ENCODE peak calls at places on chromosomes 11 and 22, in nine cellular contexts. One of them, this sample, is unnamed.

GRCh38 chr11:100827934-100828661 is 141.0 kb downstream of the ARHGAP42 start:
- DNase-seq in kidney: no peak
- DNase-seq in caudate nucleus: no peak
- DNase-seq in nephron progenitor cell: peak
- DNase-seq in HEK293T: peak
- DNase-seq in NCI-H345: peak
- DNase-seq in CD4-positive, CD25-positive, alpha-beta regulatory T cell: no peak
- DNase-seq in lung microvascular endothelial cell: peak
- DNase-seq in skeletal muscle cell: peak
- DNase-seq in this sample: no peak

GRCh38 chr11:116777056-116777455 is 4.3 kb upstream of the BUD13 start:
- DNase-seq in caudate nucleus: no peak
- DNase-seq in nephron progenitor cell: no peak
- DNase-seq in NCI-H345: no peak
- DNase-seq in CD4-positive, CD25-positive, alpha-beta regulatory T cell: no peak
- DNase-seq in lung microvascular endothelial cell: no peak
- DNase-seq in skeletal muscle cell: no peak
- DNase-seq in kidney: no peak
- DNase-seq in HEK293T: no peak
- DNase-seq in this sample: no peak

GRCh38 chr11:31810779-31811647 is at the start of gene PAX6:
- DNase-seq in kidney: peak
- DNase-seq in nephron progenitor cell: peak
- DNase-seq in CD4-positive, CD25-positive, alpha-beta regulatory T cell: peak
- DNase-seq in caudate nucleus: peak
- DNase-seq in NCI-H345: peak
- DNase-seq in HEK293T: peak
- DNase-seq in lung microvascular endothelial cell: peak
- DNase-seq in skeletal muscle cell: no peak
- DNase-seq in this sample: no peak

GRCh38 chr11:100677796-100678195 is 9.3 kb upstream of the ARHGAP42 start:
- DNase-seq in CD4-positive, CD25-positive, alpha-beta regulatory T cell: no peak
- DNase-seq in lung microvascular endothelial cell: no peak
- DNase-seq in skeletal muscle cell: no peak
- DNase-seq in NCI-H345: no peak
- DNase-seq in nephron progenitor cell: no peak
- DNase-seq in HEK293T: no peak
- DNase-seq in kidney: no peak
- DNase-seq in caudate nucleus: no peak
- DNase-seq in this sample: no peak

GRCh38 chr11:120061761-120062560 is 76.0 kb downstream of the TRIM29 start:
- DNase-seq in nephron progenitor cell: peak
- DNase-seq in HEK293T: no peak
- DNase-seq in skeletal muscle cell: no peak
- DNase-seq in NCI-H345: no peak
- DNase-seq in CD4-positive, CD25-positive, alpha-beta regulatory T cell: no peak
- DNase-seq in lung microvascular endothelial cell: no peak
- DNase-seq in caudate nucleus: no peak
- DNase-seq in kidney: no peak
- DNase-seq in this sample: no peak

GRCh38 chr11:64558065-64558745 is 32.8 kb upstream of the SLC22A12 start:
- DNase-seq in CD4-positive, CD25-positive, alpha-beta regulatory T cell: no peak
- DNase-seq in NCI-H345: no peak
- DNase-seq in nephron progenitor cell: no peak
- DNase-seq in HEK293T: no peak
- DNase-seq in skeletal muscle cell: no peak
- DNase-seq in kidney: peak
- DNase-seq in caudate nucleus: no peak
- DNase-seq in lung microvascular endothelial cell: no peak
- DNase-seq in this sample: no peak

GRCh38 chr11:131041331-131042040 is 125.2 kb upstream of the SNX19 start:
- DNase-seq in NCI-H345: no peak
- DNase-seq in CD4-positive, CD25-positive, alpha-beta regulatory T cell: no peak
- DNase-seq in skeletal muscle cell: no peak
- DNase-seq in HEK293T: no peak
- DNase-seq in lung microvascular endothelial cell: no peak
- DNase-seq in caudate nucleus: no peak
- DNase-seq in kidney: no peak
- DNase-seq in nephron progenitor cell: no peak
- DNase-seq in this sample: no peak

GRCh38 chr11:45859661-45860140 is 12.4 kb downstream of the CRY2 start:
- DNase-seq in nephron progenitor cell: peak
- DNase-seq in HEK293T: no peak
- DNase-seq in skeletal muscle cell: peak
- DNase-seq in lung microvascular endothelial cell: peak
- DNase-seq in caudate nucleus: peak
- DNase-seq in NCI-H345: no peak
- DNase-seq in CD4-positive, CD25-positive, alpha-beta regulatory T cell: no peak
- DNase-seq in kidney: peak
- DNase-seq in this sample: peak

GRCh38 chr11:13277719-13278619 is at the start of gene BMAL1:
- DNase-seq in HEK293T: no peak
- DNase-seq in nephron progenitor cell: no peak
- DNase-seq in caudate nucleus: peak
- DNase-seq in lung microvascular endothelial cell: no peak
- DNase-seq in kidney: peak
- DNase-seq in NCI-H345: no peak
- DNase-seq in skeletal muscle cell: no peak
- DNase-seq in CD4-positive, CD25-positive, alpha-beta regulatory T cell: peak
- DNase-seq in this sample: peak

GRCh38 chr22:23213581-23214341 is 33.5 kb downstream of the BCR start:
- DNase-seq in HEK293T: no peak
- DNase-seq in CD4-positive, CD25-positive, alpha-beta regulatory T cell: no peak
- DNase-seq in NCI-H345: no peak
- DNase-seq in caudate nucleus: no peak
- DNase-seq in nephron progenitor cell: no peak
- DNase-seq in kidney: no peak
- DNase-seq in lung microvascular endothelial cell: peak
- DNase-seq in skeletal muscle cell: no peak
- DNase-seq in this sample: no peak

GRCh38 chr11:24637520-24637919 is 140.7 kb downstream of the LUZP2 start:
- DNase-seq in lung microvascular endothelial cell: no peak
- DNase-seq in skeletal muscle cell: no peak
- DNase-seq in NCI-H345: no peak
- DNase-seq in caudate nucleus: no peak
- DNase-seq in CD4-positive, CD25-positive, alpha-beta regulatory T cell: no peak
- DNase-seq in nephron progenitor cell: no peak
- DNase-seq in kidney: no peak
- DNase-seq in HEK293T: no peak
- DNase-seq in this sample: no peak

GRCh38 chr11:120385110-120385509 is 48.9 kb downstream of the ARHGEF12 start:
- DNase-seq in skeletal muscle cell: no peak
- DNase-seq in kidney: no peak
- DNase-seq in CD4-positive, CD25-positive, alpha-beta regulatory T cell: no peak
- DNase-seq in NCI-H345: no peak
- DNase-seq in lung microvascular endothelial cell: no peak
- DNase-seq in caudate nucleus: no peak
- DNase-seq in nephron progenitor cell: no peak
- DNase-seq in HEK293T: peak
- DNase-seq in this sample: no peak

GRCh38 chr11:117915219-117915618 is 14.0 kb downstream of the TMPRSS13 start:
- DNase-seq in HEK293T: no peak
- DNase-seq in caudate nucleus: no peak
- DNase-seq in CD4-positive, CD25-positive, alpha-beta regulatory T cell: no peak
- DNase-seq in NCI-H345: no peak
- DNase-seq in nephron progenitor cell: peak
- DNase-seq in skeletal muscle cell: no peak
- DNase-seq in kidney: no peak
- DNase-seq in lung microvascular endothelial cell: no peak
- DNase-seq in this sample: no peak

GRCh38 chr11:114200785-114201184 is 95.4 kb upstream of the NNMT start:
- DNase-seq in skeletal muscle cell: no peak
- DNase-seq in NCI-H345: no peak
- DNase-seq in CD4-positive, CD25-positive, alpha-beta regulatory T cell: no peak
- DNase-seq in lung microvascular endothelial cell: no peak
- DNase-seq in kidney: no peak
- DNase-seq in caudate nucleus: no peak
- DNase-seq in nephron progenitor cell: no peak
- DNase-seq in HEK293T: no peak
- DNase-seq in this sample: no peak

GRCh38 chr11:119486691-119487259 is 63.8 kb upstream of the THY1 start:
- DNase-seq in NCI-H345: no peak
- DNase-seq in nephron progenitor cell: no peak
- DNase-seq in kidney: peak
- DNase-seq in caudate nucleus: no peak
- DNase-seq in CD4-positive, CD25-positive, alpha-beta regulatory T cell: no peak
- DNase-seq in lung microvascular endothelial cell: no peak
- DNase-seq in skeletal muscle cell: no peak
- DNase-seq in HEK293T: no peak
- DNase-seq in this sample: no peak

GRCh38 chr11:116613201-116613910 is 159.4 kb downstream of the BUD13 start:
- DNase-seq in caudate nucleus: no peak
- DNase-seq in skeletal muscle cell: no peak
- DNase-seq in lung microvascular endothelial cell: no peak
- DNase-seq in nephron progenitor cell: no peak
- DNase-seq in CD4-positive, CD25-positive, alpha-beta regulatory T cell: no peak
- DNase-seq in kidney: no peak
- DNase-seq in NCI-H345: no peak
- DNase-seq in HEK293T: no peak
- DNase-seq in this sample: no peak

GRCh38 chr22:30196141-30196866 is 50.3 kb downstream of the LIF start:
- DNase-seq in skeletal muscle cell: peak
- DNase-seq in kidney: peak
- DNase-seq in HEK293T: peak
- DNase-seq in caudate nucleus: no peak
- DNase-seq in nephron progenitor cell: peak
- DNase-seq in lung microvascular endothelial cell: peak
- DNase-seq in CD4-positive, CD25-positive, alpha-beta regulatory T cell: no peak
- DNase-seq in NCI-H345: peak
- DNase-seq in this sample: no peak

GRCh38 chr11:11973361-11973800 is 35.0 kb downstream of the DKK3 start:
- DNase-seq in kidney: peak
- DNase-seq in NCI-H345: no peak
- DNase-seq in skeletal muscle cell: no peak
- DNase-seq in HEK293T: no peak
- DNase-seq in CD4-positive, CD25-positive, alpha-beta regulatory T cell: no peak
- DNase-seq in nephron progenitor cell: no peak
- DNase-seq in caudate nucleus: peak
- DNase-seq in lung microvascular endothelial cell: peak
- DNase-seq in this sample: no peak

GRCh38 chr22:39685336-39686177 is 115.0 kb downstream of the CACNA1I start:
- DNase-seq in nephron progenitor cell: no peak
- DNase-seq in HEK293T: no peak
- DNase-seq in caudate nucleus: no peak
- DNase-seq in lung microvascular endothelial cell: no peak
- DNase-seq in skeletal muscle cell: no peak
- DNase-seq in NCI-H345: no peak
- DNase-seq in kidney: no peak
- DNase-seq in CD4-positive, CD25-positive, alpha-beta regulatory T cell: no peak
- DNase-seq in this sample: no peak

GRCh38 chr11:19275496-19275895 is 34.8 kb upstream of the E2F8 start:
- DNase-seq in kidney: no peak
- DNase-seq in nephron progenitor cell: no peak
- DNase-seq in CD4-positive, CD25-positive, alpha-beta regulatory T cell: no peak
- DNase-seq in NCI-H345: no peak
- DNase-seq in HEK293T: no peak
- DNase-seq in skeletal muscle cell: no peak
- DNase-seq in caudate nucleus: no peak
- DNase-seq in lung microvascular endothelial cell: no peak
- DNase-seq in this sample: no peak

GRCh38 chr11:116879789-116880402 is 42.5 kb upstream of the APOA1 start:
- DNase-seq in HEK293T: peak
- DNase-seq in kidney: no peak
- DNase-seq in nephron progenitor cell: peak
- DNase-seq in caudate nucleus: no peak
- DNase-seq in NCI-H345: peak
- DNase-seq in lung microvascular endothelial cell: peak
- DNase-seq in CD4-positive, CD25-positive, alpha-beta regulatory T cell: no peak
- DNase-seq in skeletal muscle cell: peak
- DNase-seq in this sample: no peak

GRCh38 chr11:86800076-86800955 is at the start of gene PRSS23:
- DNase-seq in caudate nucleus: peak
- DNase-seq in CD4-positive, CD25-positive, alpha-beta regulatory T cell: no peak
- DNase-seq in NCI-H345: peak
- DNase-seq in nephron progenitor cell: peak
- DNase-seq in HEK293T: peak
- DNase-seq in kidney: peak
- DNase-seq in skeletal muscle cell: no peak
- DNase-seq in lung microvascular endothelial cell: peak
- DNase-seq in this sample: peak

GRCh38 chr11:569273-569885 is 6.9 kb upstream of the PHRF1 start:
- DNase-seq in kidney: peak
- DNase-seq in NCI-H345: no peak
- DNase-seq in skeletal muscle cell: no peak
- DNase-seq in lung microvascular endothelial cell: no peak
- DNase-seq in nephron progenitor cell: no peak
- DNase-seq in CD4-positive, CD25-positive, alpha-beta regulatory T cell: no peak
- DNase-seq in HEK293T: no peak
- DNase-seq in caudate nucleus: no peak
- DNase-seq in this sample: no peak

GRCh38 chr11:75276696-75277095 is 36.1 kb downstream of the TPBGL start:
- DNase-seq in NCI-H345: peak
- DNase-seq in nephron progenitor cell: no peak
- DNase-seq in CD4-positive, CD25-positive, alpha-beta regulatory T cell: no peak
- DNase-seq in kidney: peak
- DNase-seq in HEK293T: no peak
- DNase-seq in skeletal muscle cell: no peak
- DNase-seq in lung microvascular endothelial cell: no peak
- DNase-seq in caudate nucleus: no peak
- DNase-seq in this sample: no peak

GRCh38 chr22:20648306-20648903 is 125.5 kb upstream of the SERPIND1 start:
- DNase-seq in HEK293T: no peak
- DNase-seq in nephron progenitor cell: no peak
- DNase-seq in lung microvascular endothelial cell: no peak
- DNase-seq in kidney: no peak
- DNase-seq in caudate nucleus: no peak
- DNase-seq in NCI-H345: no peak
- DNase-seq in CD4-positive, CD25-positive, alpha-beta regulatory T cell: no peak
- DNase-seq in skeletal muscle cell: no peak
- DNase-seq in this sample: no peak

GRCh38 chr22:22119003-22119402 is 125.6 kb upstream of the VPREB1 start:
- DNase-seq in nephron progenitor cell: no peak
- DNase-seq in HEK293T: no peak
- DNase-seq in caudate nucleus: no peak
- DNase-seq in NCI-H345: no peak
- DNase-seq in lung microvascular endothelial cell: no peak
- DNase-seq in kidney: no peak
- DNase-seq in skeletal muscle cell: no peak
- DNase-seq in CD4-positive, CD25-positive, alpha-beta regulatory T cell: no peak
- DNase-seq in this sample: no peak

GRCh38 chr11:121467965-121468364 is 15.2 kb upstream of the SORL1-AS1 start:
- DNase-seq in kidney: no peak
- DNase-seq in lung microvascular endothelial cell: no peak
- DNase-seq in HEK293T: no peak
- DNase-seq in CD4-positive, CD25-positive, alpha-beta regulatory T cell: peak
- DNase-seq in nephron progenitor cell: no peak
- DNase-seq in skeletal muscle cell: no peak
- DNase-seq in caudate nucleus: peak
- DNase-seq in NCI-H345: no peak
- DNase-seq in this sample: no peak

GRCh38 chr11:57457643-57458023 is 2.7 kb upstream of the RTN4RL2 start:
- DNase-seq in CD4-positive, CD25-positive, alpha-beta regulatory T cell: no peak
- DNase-seq in nephron progenitor cell: no peak
- DNase-seq in HEK293T: no peak
- DNase-seq in skeletal muscle cell: no peak
- DNase-seq in lung microvascular endothelial cell: no peak
- DNase-seq in NCI-H345: no peak
- DNase-seq in caudate nucleus: no peak
- DNase-seq in kidney: peak
- DNase-seq in this sample: no peak

GRCh38 chr22:46609175-46609690 is 11.0 kb upstream of the GRAMD4 start:
- DNase-seq in CD4-positive, CD25-positive, alpha-beta regulatory T cell: no peak
- DNase-seq in HEK293T: no peak
- DNase-seq in NCI-H345: no peak
- DNase-seq in lung microvascular endothelial cell: no peak
- DNase-seq in nephron progenitor cell: no peak
- DNase-seq in kidney: no peak
- DNase-seq in caudate nucleus: no peak
- DNase-seq in skeletal muscle cell: no peak
- DNase-seq in this sample: no peak

GRCh38 chr22:44103735-44104134 is 77.0 kb upstream of the PARVG start:
- DNase-seq in lung microvascular endothelial cell: no peak
- DNase-seq in caudate nucleus: no peak
- DNase-seq in CD4-positive, CD25-positive, alpha-beta regulatory T cell: no peak
- DNase-seq in HEK293T: no peak
- DNase-seq in skeletal muscle cell: no peak
- DNase-seq in NCI-H345: no peak
- DNase-seq in kidney: peak
- DNase-seq in nephron progenitor cell: no peak
- DNase-seq in this sample: no peak

This sample was measured in hypothalamus.